ENCODE peak calls at places on chromosome 1, in seven cellular contexts. O, L, Z, M, E, W and U are unnamed samples.

GRCh38 chr1:112675728-112676381 is 1.4 kb downstream of the MOV10 start:
- DNase-seq in O (no peak), L (no peak), Z (no peak), M (no peak), E (no peak), W (no peak), U (no peak)

GRCh38 chr1:86416343-86416742 is 7.6 kb upstream of the CLCA2 start:
- DNase-seq in O (no peak), L (no peak), Z (no peak), M (peak), E (no peak), W (peak), U (no peak)

GRCh38 chr1:159122005-159122621 is 45.5 kb upstream of the AIM2 start:
- DNase-seq in O (no peak), L (peak), Z (no peak), M (peak), E (peak), W (no peak), U (no peak)

GRCh38 chr1:152827173-152827572 is at the start of gene LCE1A:
- DNase-seq in O (no peak), L (no peak), Z (no peak), M (no peak), E (no peak), W (no peak), U (no peak)

GRCh38 chr1:88327391-88328267 is 356.4 kb upstream of the PKN2 start:
- DNase-seq in O (no peak), L (peak), Z (no peak), M (peak), E (peak), W (no peak), U (no peak)

GRCh38 chr1:40649592-40649930 is 15.9 kb downstream of the RIMS3 start:
- DNase-seq in O (no peak), L (no peak), Z (no peak), M (no peak), E (no peak), W (no peak), U (no peak)

GRCh38 chr1:24491577-24492360 is 10.9 kb upstream of the RCAN3 start:
- DNase-seq in O (no peak), L (no peak), Z (no peak), M (no peak), E (no peak), W (no peak), U (no peak)

GRCh38 chr1:112626193-112626592 is 6.6 kb downstream of the CAPZA1 start:
- DNase-seq in O (no peak), L (no peak), Z (no peak), M (no peak), E (no peak), W (no peak), U (no peak)

DNA sequence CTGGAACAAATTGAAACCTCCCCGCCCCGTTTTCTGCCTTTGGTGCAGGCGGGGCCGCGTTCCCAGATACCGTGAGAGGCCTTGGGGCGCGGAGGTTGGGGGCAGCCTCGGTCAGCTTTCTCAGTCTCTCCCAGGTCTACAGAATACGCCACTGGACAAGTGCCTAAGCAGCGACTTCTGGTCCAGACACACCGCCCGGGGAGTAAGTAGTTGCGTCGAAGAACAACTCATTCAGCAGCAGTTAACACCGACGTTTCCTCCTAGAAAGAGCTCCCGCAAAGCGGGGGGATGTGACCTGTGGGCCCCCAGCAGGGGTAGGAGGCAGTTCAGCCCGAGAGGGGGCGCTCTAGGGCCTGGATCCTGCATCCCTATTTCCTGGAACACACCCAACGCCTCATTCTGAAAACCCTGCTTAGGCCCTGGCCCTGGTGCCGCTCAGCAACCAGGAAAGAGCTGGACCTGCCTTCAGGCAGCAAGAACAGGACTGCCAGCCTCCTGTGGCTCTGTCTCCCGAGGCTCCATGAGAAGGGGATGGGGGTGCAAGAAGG is 6.5 kb upstream of the BARHL2 start:
- DNase-seq in O (peak), L (no peak), Z (no peak), M (no peak), E (no peak), W (no peak), U (no peak)
- TF ChIP-seq CTCF in O (no peak), L (peak), Z (no peak), M (peak), E (peak), W (no peak), U (peak)

DNA sequence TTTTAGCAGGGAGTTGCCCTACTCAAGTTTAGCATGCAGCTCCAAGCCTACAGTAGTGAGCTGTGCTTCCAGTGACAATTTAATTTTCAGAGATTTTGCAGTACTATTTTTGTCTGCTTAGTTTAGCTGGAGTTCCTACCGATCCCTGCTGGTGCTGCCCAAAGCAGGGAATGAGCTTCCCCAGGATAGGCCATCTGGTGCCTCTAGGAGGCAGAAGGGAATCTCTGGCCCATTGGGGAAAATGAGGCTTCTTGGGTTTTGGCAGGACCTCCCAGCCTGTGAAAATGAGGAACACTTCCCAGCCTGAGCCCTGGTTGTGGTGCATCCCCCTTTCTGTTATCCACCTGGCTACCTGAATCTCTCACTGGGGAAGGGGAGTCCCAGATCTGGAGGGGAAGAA is 149.2 kb downstream of the RASAL2 start:
- DNase-seq in O (no peak), L (no peak), Z (no peak), M (no peak), E (no peak), W (no peak), U (no peak)
- TF ChIP-seq CTCF in O (no peak), L (no peak), Z (no peak), M (no peak), E (no peak), W (no peak), U (no peak)

GRCh38 chr1:99004270-99005141 is at the start of gene PLPPR5:
- DNase-seq in O (peak), L (no peak), Z (peak), M (peak), E (no peak), W (no peak), U (peak)
- TF ChIP-seq CTCF in O (no peak), L (no peak), Z (no peak), M (no peak), E (no peak), W (no peak), U (no peak)

GRCh38 chr1:9840176-9840575 is 16.4 kb upstream of the CLSTN1 start:
- DNase-seq in O (no peak), L (no peak), Z (no peak), M (peak), E (no peak), W (no peak), U (no peak)
- TF ChIP-seq CTCF in O (no peak), L (no peak), Z (no peak), M (no peak), E (no peak), W (no peak), U (no peak)